ENCODE peak calls at places on chromosome 12, in five cellular contexts. C is WTC11; Q is NCI-H748 treated with DMSO at 0.1 percent for 48 hours; Z is GM12892; I is stimulated activated CD4-positive, alpha-beta T cell treated with anti-CD3 and anti-CD28 coated beads, Interleukin-2, amount 100 ng/mL, for 48 hours. D is an unnamed sample.

GRCh38 chr12:89179983-89180382 is 172.3 kb downstream of the DUSP6 start:
- DNase-seq in Z (no peak), C (no peak), Q (peak; percentile 75), I (no peak), D (no peak)

GRCh38 chr12:58750484-58750883 is 169.8 kb downstream of the LRIG3 start:
- DNase-seq in Z (no peak), C (no peak), I (no peak), Q (no peak), D (no peak)

GRCh38 chr12:3365416-3366385 is 125.3 kb upstream of the PRMT8 start:
- DNase-seq in Q (no peak), I (no peak), C (peak; percentile 52), Z (no peak), D (no peak)

GRCh38 chr12:25839470-25839869 is 119.0 kb upstream of the RASSF8 start:
- DNase-seq in C (no peak), I (no peak), Q (no peak), Z (no peak), D (no peak)

GRCh38 chr12:66964629-66965028 is 285.8 kb upstream of the GRIP1 start:
- DNase-seq in I (peak; percentile 15), Z (no peak), C (no peak), Q (no peak), D (no peak)

GRCh38 chr12:132026796-132027500 is 77.2 kb downstream of the EP400 start:
- DNase-seq in Z (no peak), Q (no peak), C (no peak), I (no peak), D (no peak)

GRCh38 chr12:113030875-113031525 is 25.5 kb upstream of the DTX1 start:
- DNase-seq in Z (no peak), I (no peak), Q (peak; percentile 65), C (peak; percentile 41), D (peak; percentile 21)

GRCh38 chr12:130281157-130281799 is 56.4 kb upstream of the PIWIL1 start:
- DNase-seq in C (peak; percentile 68), Z (no peak), Q (no peak), I (peak; percentile 28), D (no peak)

GRCh38 chr12:21248679-21249078 is 86.0 kb downstream of the SLCO1A2 start:
- DNase-seq in C (no peak), Z (no peak), Q (peak; percentile 0), I (no peak), D (no peak)

GRCh38 chr12:64054156-64054555 is 167.9 kb downstream of the KICS2 start:
- DNase-seq in Q (no peak), Z (no peak), I (no peak), C (no peak), D (no peak)

GRCh38 chr12:32881107-32881506 is 15.5 kb downstream of the PKP2 start:
- DNase-seq in Z (no peak), C (no peak), Q (no peak), I (no peak), D (no peak)

GRCh38 chr12:129610601-129611120 is 293.2 kb downstream of the TMEM132D start:
- DNase-seq in I (no peak), Z (no peak), C (no peak), Q (peak; percentile 21), D (peak; percentile 67)

GRCh38 chr12:124588689-124589318 is 21.4 kb upstream of the NCOR2 start:
- DNase-seq in I (no peak), C (no peak), Z (no peak), Q (no peak), D (no peak)

GRCh38 chr12:94198872-94199271 is 50.5 kb downstream of the PLXNC1 start:
- DNase-seq in I (no peak), C (peak; percentile 30), Q (no peak), Z (no peak), D (no peak)